ENCODE peak calls at places on chromosomes 11 and 22, in ten cellular contexts. L, T, Y, S, R, F, H, P, E and A are unnamed samples.
A peak's percentile ranks its signal among the peaks of the same experiment; 100 is the strongest.

GRCh38 chr11:15688351-15688792 is 573.6 kb downstream of the INSC start:
- DNase-seq in R (no peak), P (no peak), E (no peak), S (no peak), T (no peak), F (no peak), Y (peak; percentile 54), H (no peak), L (peak; percentile 51), A (no peak)

GRCh38 chr11:20966489-20966888 is 297.1 kb downstream of the NELL1 start:
- DNase-seq in S (no peak), F (no peak), L (no peak), P (no peak), H (no peak), Y (no peak), R (no peak), T (no peak), E (peak; percentile 75), A (no peak)

GRCh38 chr11:69931994-69932910 is 113.0 kb upstream of the FGF3 start:
- DNase-seq in L (no peak), S (no peak), Y (no peak), F (no peak), P (no peak), R (no peak), E (no peak), T (no peak), H (no peak), A (peak; percentile 0)

GRCh38 chr11:79940165-79940564 is 499.3 kb upstream of the TENM4 start:
- DNase-seq in F (no peak), Y (no peak), E (no peak), H (no peak), T (no peak), P (no peak), R (peak; percentile 69), L (no peak), S (no peak), A (no peak)

GRCh38 chr11:130872102-130872501 is 44.2 kb downstream of the SNX19 start:
- DNase-seq in L (no peak), Y (no peak), P (no peak), F (no peak), R (no peak), T (no peak), E (no peak), S (no peak), H (no peak), A (no peak)

GRCh38 chr11:124872741-124873140 is 7.5 kb downstream of the ROBO3 start:
- DNase-seq in F (no peak), P (no peak), H (no peak), R (no peak), E (no peak), T (no peak), Y (no peak), L (no peak), S (no peak), A (no peak)

GRCh38 chr11:33375688-33376311 is 118.6 kb downstream of the HIPK3 start:
- DNase-seq in F (no peak), E (no peak), S (peak; percentile 14), R (no peak), H (no peak), Y (no peak), T (no peak), L (no peak), P (no peak), A (no peak)

GRCh38 chr11:73139476-73140198 is 2.5 kb downstream of the FCHSD2 start:
- DNase-seq in T (no peak), S (no peak), L (no peak), F (no peak), Y (peak; percentile 31), H (no peak), E (no peak), R (no peak), P (no peak), A (no peak)

GRCh38 chr11:43367382-43368178 is 8.9 kb downstream of the TTC17 start:
- DNase-seq in Y (no peak), F (no peak), H (no peak), S (no peak), E (no peak), L (no peak), R (no peak), T (no peak), P (no peak), A (no peak)

GRCh38 chr11:77081381-77081851 is 14.6 kb downstream of the CAPN5 start:
- DNase-seq in Y (no peak), T (no peak), H (no peak), E (no peak), L (peak; percentile 39), R (no peak), S (no peak), F (no peak), P (no peak), A (no peak)

GRCh38 chr11:116578971-116579687 is 193.7 kb downstream of the BUD13 start:
- DNase-seq in R (no peak), H (no peak), T (no peak), Y (no peak), S (no peak), E (peak; percentile 68), P (no peak), L (no peak), F (no peak), A (no peak)

GRCh38 chr22:25368271-25368670 is 148.8 kb downstream of the CRYBB2 start:
- DNase-seq in T (no peak), E (no peak), S (no peak), F (no peak), L (peak; percentile 53), H (no peak), P (no peak), Y (peak; percentile 68), R (no peak), A (peak; percentile 83)

GRCh38 chr11:120130176-120130980 is 7.5 kb downstream of the TRIM29 start:
- DNase-seq in T (no peak), H (no peak), E (no peak), F (no peak), P (no peak), S (no peak), R (no peak), Y (no peak), L (no peak), A (no peak)

GRCh38 chr11:5234390-5234834 is at the start of gene HBD:
- DNase-seq in F (no peak), Y (peak; percentile 30), S (no peak), P (no peak), E (no peak), T (no peak), H (no peak), L (no peak), R (no peak), A (no peak)

GRCh38 chr11:67611704-67612587 is 5.2 kb downstream of the NDUFV1 start:
- DNase-seq in T (no peak), R (no peak), H (no peak), Y (no peak), E (no peak), S (no peak), L (no peak), F (no peak), P (no peak), A (no peak)

GRCh38 chr11:65793144-65793581 is 6.3 kb downstream of the OVOL1 start:
- DNase-seq in T (no peak), R (peak; percentile 78), L (no peak), H (no peak), F (peak; percentile 76), P (no peak), S (no peak), E (no peak), Y (no peak), A (peak; percentile 85)

GRCh38 chr11:48031602-48032001 is 51.2 kb downstream of the PTPRJ start:
- DNase-seq in R (no peak), T (peak; percentile 44), P (no peak), S (no peak), H (no peak), L (no peak), F (no peak), Y (no peak), E (no peak), A (no peak)

GRCh38 chr11:119434531-119435330 is 11.8 kb upstream of the THY1 start:
- DNase-seq in E (no peak), S (no peak), Y (peak; percentile 24), P (no peak), H (no peak), L (no peak), T (no peak), R (no peak), F (no peak), A (no peak)

GRCh38 chr11:2314525-2315394 is 12.9 kb downstream of the TSPAN32 start:
- DNase-seq in Y (peak; percentile 84), L (peak; percentile 81), F (peak; percentile 88), H (no peak), E (no peak), T (no peak), R (no peak), S (no peak), P (no peak), A (peak; percentile 70)

GRCh38 chr22:27241430-27242110 is 560.0 kb downstream of the MN1 start:
- DNase-seq in E (no peak), H (no peak), F (no peak), Y (peak; percentile 80), S (no peak), P (no peak), L (peak; percentile 56), R (no peak), T (no peak), A (no peak)

GRCh38 chr11:942853-943252 is 17.2 kb downstream of the AP2A2 start:
- DNase-seq in L (no peak), T (no peak), H (no peak), R (no peak), Y (no peak), E (no peak), F (no peak), S (no peak), P (no peak), A (no peak)

GRCh38 chr11:17502630-17503029 is 26.0 kb upstream of the ABCC8 start:
- DNase-seq in F (no peak), R (no peak), T (no peak), S (no peak), E (no peak), H (no peak), Y (no peak), P (no peak), L (no peak), A (no peak)

GRCh38 chr11:124752471-124753100 is 531 bp upstream of the VSIG2 start:
- DNase-seq in T (no peak), H (no peak), E (no peak), F (no peak), R (no peak), P (no peak), S (no peak), Y (no peak), L (no peak), A (no peak)

GRCh38 chr11:22668005-22668796 is 1.8 kb downstream of the GAS2 start:
- DNase-seq in H (no peak), S (no peak), L (no peak), Y (no peak), F (no peak), P (no peak), T (no peak), E (no peak), R (no peak), A (no peak)

GRCh38 chr22:50506611-50507420 is 686 bp downstream of the LMF2 start:
- DNase-seq in S (no peak), R (no peak), T (no peak), L (peak; percentile 61), P (no peak), F (no peak), E (no peak), Y (no peak), H (no peak), A (peak; percentile 49)

GRCh38 chr22:38697055-38697980 is 3.4 kb downstream of the JOSD1 start:
- DNase-seq in H (no peak), F (no peak), P (no peak), E (no peak), Y (no peak), S (no peak), L (no peak), T (no peak), R (no peak), A (no peak)

GRCh38 chr22:33389927-33390326 is 331.7 kb upstream of the SYN3 start:
- DNase-seq in F (no peak), S (no peak), L (no peak), R (no peak), P (no peak), Y (no peak), E (no peak), T (no peak), H (no peak), A (no peak)

GRCh38 chr11:75431533-75432525 is 1.2 kb downstream of the KLHL35 start:
- DNase-seq in H (no peak), R (no peak), F (no peak), E (no peak), L (peak; percentile 53), T (no peak), P (no peak), S (no peak), Y (no peak), A (no peak)